ENCODE peak calls at places on chromosomes 4 and X, in four cellular contexts. S is non-pigmented ciliary epithelial cell, R is pancreas, W is dorsolateral prefrontal cortex. G is an unnamed sample.

GRCh38 chrX:134377537-134377936 is 82.4 kb upstream of the HPRT1 start:
- DNase-seq in S (no peak), R (peak; percentile 20), W (no peak), G (peak; percentile 2)

GRCh38 chr4:173766231-173766630 is 236.2 kb upstream of the HAND2 start:
- DNase-seq in S (no peak), R (no peak), W (no peak), G (no peak)

GRCh38 chrX:28756175-28756574 is 168.9 kb downstream of the IL1RAPL1 start:
- DNase-seq in S (no peak), R (no peak), W (no peak), G (no peak)

GRCh38 chrX:53357799-53358530 is 64.5 kb downstream of the SMC1A start:
- DNase-seq in S (no peak), R (no peak), W (peak; percentile 48), G (peak; percentile 14)

GRCh38 chr4:85994576-85994975 is 365.3 kb downstream of the MAPK10 start:
- DNase-seq in S (no peak), R (no peak), W (no peak), G (no peak)

GRCh38 chrX:136725446-136726104 is 55.2 kb downstream of the ARHGEF6 start:
- DNase-seq in S (no peak), R (no peak), W (no peak), G (no peak)

GRCh38 chr4:120052840-120053239 is 13.8 kb downstream of the MAD2L1 start:
- DNase-seq in S (peak; percentile 95), R (no peak), W (no peak), G (no peak)

GRCh38 chr4:104747635-104748034 is 252.9 kb upstream of the CXXC4 start:
- DNase-seq in S (no peak), R (no peak), W (no peak), G (no peak)

GRCh38 chr4:123421942-123422781 is 25.6 kb downstream of the SPRY1 start:
- DNase-seq in S (no peak), R (no peak), W (no peak), G (no peak)

GRCh38 chr4:52037730-52038108 is 380 bp downstream of the SGCB start:
- DNase-seq in S (no peak), R (no peak), W (peak; percentile 73), G (peak; percentile 76)

GRCh38 chrX:97672138-97672537 is 788.4 kb downstream of the RPA4 start:
- DNase-seq in S (no peak), R (no peak), W (no peak), G (no peak)

GRCh38 chr4:3304831-3305609 is 12.2 kb downstream of the RGS12 start:
- DNase-seq in S (no peak), R (no peak), W (peak; percentile 57), G (peak; percentile 43)

GRCh38 chr4:2964077-2964471 is 703 bp downstream of the GRK4 start:
- DNase-seq in S (no peak), R (no peak), W (no peak), G (no peak)

GRCh38 chr4:186881521-186882220 is 158.0 kb upstream of the FAT1 start:
- DNase-seq in S (peak; percentile 47), R (no peak), W (no peak), G (no peak)

GRCh38 chr4:154686838-154687237 is 57.0 kb upstream of the LRAT start:
- DNase-seq in S (no peak), R (no peak), W (no peak), G (no peak)

GRCh38 chrX:112613039-112613438 is 66.7 kb downstream of the LHFPL1 start:
- DNase-seq in S (no peak), R (no peak), W (no peak), G (no peak)

GRCh38 chr4:170109586-170110289 is 20.0 kb upstream of the AADAT start:
- DNase-seq in S (no peak), R (no peak), W (no peak), G (no peak)

GRCh38 chr4:25928956-25929336 is 14.9 kb downstream of the SMIM20 start:
- DNase-seq in S (no peak), R (no peak), W (no peak), G (no peak)

GRCh38 chrX:16100673-16101072 is 22.7 kb upstream of the GRPR start:
- DNase-seq in S (no peak), R (no peak), W (no peak), G (no peak)

GRCh38 chr4:54359919-54360650 is 131.0 kb downstream of the PDGFRA start:
- DNase-seq in S (no peak), R (no peak), W (no peak), G (no peak)

GRCh38 chr4:150258569-150258968 is 180.3 kb downstream of the DCLK2 start:
- DNase-seq in S (no peak), R (no peak), W (no peak), G (no peak)

GRCh38 chr4:3862640-3863420 is 96.6 kb downstream of the ADRA2C start:
- DNase-seq in S (no peak), R (no peak), W (no peak), G (no peak)